ENCODE peak calls at places on chromosome 17, in seven cellular contexts. One of them, this sample, is unnamed.

GRCh38 chr17:1095093-1095852 is 84.5 kb downstream of the ABR start:
- DNase-seq in upper lobe of left lung: no peak
- DNase-seq in fibroblast of villous mesenchyme: no peak
- DNase-seq in NCI-H2029: no peak
- DNase-seq in stromal cell of bone marrow: no peak
- DNase-seq in endodermal cell: no peak
- DNase-seq in HEK293T: no peak
- DNase-seq in this sample: no peak

GRCh38 chr17:82400830-82401229 is 17.3 kb upstream of the HEXD start:
- DNase-seq in upper lobe of left lung: peak; percentile 82
- DNase-seq in fibroblast of villous mesenchyme: no peak
- DNase-seq in NCI-H2029: no peak
- DNase-seq in stromal cell of bone marrow: no peak
- DNase-seq in endodermal cell: no peak
- DNase-seq in HEK293T: no peak
- DNase-seq in this sample: no peak

GRCh38 chr17:74231846-74232713 is 18.7 kb downstream of the TTYH2 start:
- DNase-seq in upper lobe of left lung: peak; percentile 59
- DNase-seq in fibroblast of villous mesenchyme: no peak
- DNase-seq in NCI-H2029: no peak
- DNase-seq in stromal cell of bone marrow: no peak
- DNase-seq in endodermal cell: no peak
- DNase-seq in HEK293T: no peak
- DNase-seq in this sample: no peak

GRCh38 chr17:71327376-71328059 is 793.3 kb upstream of the SOX9 start:
- DNase-seq in upper lobe of left lung: no peak
- DNase-seq in fibroblast of villous mesenchyme: peak; percentile 14
- DNase-seq in NCI-H2029: no peak
- DNase-seq in stromal cell of bone marrow: peak; percentile 57
- DNase-seq in endodermal cell: no peak
- DNase-seq in HEK293T: no peak
- DNase-seq in this sample: peak; percentile 58

GRCh38 chr17:40901981-40902862 is 17.2 kb upstream of the KRT20 start:
- DNase-seq in upper lobe of left lung: no peak
- DNase-seq in fibroblast of villous mesenchyme: peak; percentile 60
- DNase-seq in NCI-H2029: peak; percentile 85
- DNase-seq in stromal cell of bone marrow: no peak
- DNase-seq in endodermal cell: peak; percentile 64
- DNase-seq in HEK293T: no peak
- DNase-seq in this sample: peak; percentile 5

GRCh38 chr17:27049104-27049784 is 244.7 kb upstream of the WSB1 start:
- DNase-seq in upper lobe of left lung: no peak
- DNase-seq in fibroblast of villous mesenchyme: no peak
- DNase-seq in NCI-H2029: no peak
- DNase-seq in stromal cell of bone marrow: no peak
- DNase-seq in endodermal cell: no peak
- DNase-seq in HEK293T: no peak
- DNase-seq in this sample: no peak

GRCh38 chr17:80125656-80126448 is 21.1 kb downstream of the EIF4A3 start:
- DNase-seq in upper lobe of left lung: no peak
- DNase-seq in fibroblast of villous mesenchyme: peak; percentile 49
- DNase-seq in NCI-H2029: no peak
- DNase-seq in stromal cell of bone marrow: peak; percentile 64
- DNase-seq in endodermal cell: no peak
- DNase-seq in HEK293T: no peak
- DNase-seq in this sample: peak; percentile 93

GRCh38 chr17:2564876-2565275 is 28.6 kb upstream of the PAFAH1B1 start:
- DNase-seq in upper lobe of left lung: no peak
- DNase-seq in fibroblast of villous mesenchyme: no peak
- DNase-seq in NCI-H2029: peak; percentile 20
- DNase-seq in stromal cell of bone marrow: no peak
- DNase-seq in endodermal cell: no peak
- DNase-seq in HEK293T: no peak
- DNase-seq in this sample: peak; percentile 42

GRCh38 chr17:64084086-64084939 is 45.6 kb downstream of the ERN1 start:
- DNase-seq in upper lobe of left lung: no peak
- DNase-seq in fibroblast of villous mesenchyme: peak; percentile 65
- DNase-seq in NCI-H2029: no peak
- DNase-seq in stromal cell of bone marrow: peak; percentile 86
- DNase-seq in endodermal cell: no peak
- DNase-seq in HEK293T: peak; percentile 45
- DNase-seq in this sample: peak; percentile 58

GRCh38 chr17:2637422-2637821 is 44.0 kb downstream of the PAFAH1B1 start:
- DNase-seq in upper lobe of left lung: no peak
- DNase-seq in fibroblast of villous mesenchyme: no peak
- DNase-seq in NCI-H2029: no peak
- DNase-seq in stromal cell of bone marrow: no peak
- DNase-seq in endodermal cell: no peak
- DNase-seq in HEK293T: no peak
- DNase-seq in this sample: no peak

GRCh38 chr17:18992454-18993130 is 12.0 kb downstream of the FAM83G start:
- DNase-seq in upper lobe of left lung: no peak
- DNase-seq in fibroblast of villous mesenchyme: no peak
- DNase-seq in NCI-H2029: peak; percentile 21
- DNase-seq in stromal cell of bone marrow: no peak
- DNase-seq in endodermal cell: no peak
- DNase-seq in HEK293T: no peak
- DNase-seq in this sample: no peak

GRCh38 chr17:10018461-10018891 is 113.4 kb upstream of the RCVRN start:
- DNase-seq in upper lobe of left lung: no peak
- DNase-seq in fibroblast of villous mesenchyme: no peak
- DNase-seq in NCI-H2029: no peak
- DNase-seq in stromal cell of bone marrow: no peak
- DNase-seq in endodermal cell: no peak
- DNase-seq in HEK293T: no peak
- DNase-seq in this sample: no peak

GRCh38 chr17:62716834-62717588 is 89.5 kb downstream of the MRC2 start:
- DNase-seq in upper lobe of left lung: peak; percentile 77
- DNase-seq in fibroblast of villous mesenchyme: no peak
- DNase-seq in NCI-H2029: no peak
- DNase-seq in stromal cell of bone marrow: no peak
- DNase-seq in endodermal cell: peak; percentile 66
- DNase-seq in HEK293T: no peak
- DNase-seq in this sample: no peak

GRCh38 chr17:42585353-42585752 is 7.8 kb upstream of the PSMC3IP start:
- DNase-seq in upper lobe of left lung: no peak
- DNase-seq in fibroblast of villous mesenchyme: no peak
- DNase-seq in NCI-H2029: no peak
- DNase-seq in stromal cell of bone marrow: no peak
- DNase-seq in endodermal cell: no peak
- DNase-seq in HEK293T: no peak
- DNase-seq in this sample: peak; percentile 36

GRCh38 chr17:48619821-48620496 is 4.9 kb upstream of the HOXB8 start:
- DNase-seq in upper lobe of left lung: peak; percentile 74
- DNase-seq in fibroblast of villous mesenchyme: no peak
- DNase-seq in NCI-H2029: no peak
- DNase-seq in stromal cell of bone marrow: no peak
- DNase-seq in endodermal cell: peak; percentile 79
- DNase-seq in HEK293T: no peak
- DNase-seq in this sample: no peak

GRCh38 chr17:31610301-31610910 is 218.9 kb downstream of the RAB11FIP4 start:
- DNase-seq in upper lobe of left lung: no peak
- DNase-seq in fibroblast of villous mesenchyme: no peak
- DNase-seq in NCI-H2029: no peak
- DNase-seq in stromal cell of bone marrow: no peak
- DNase-seq in endodermal cell: peak; percentile 90
- DNase-seq in HEK293T: no peak
- DNase-seq in this sample: no peak

GRCh38 chr17:82356028-82356427 is 3.0 kb upstream of the TEX19 start:
- DNase-seq in upper lobe of left lung: no peak
- DNase-seq in fibroblast of villous mesenchyme: peak; percentile 21
- DNase-seq in NCI-H2029: no peak
- DNase-seq in stromal cell of bone marrow: no peak
- DNase-seq in endodermal cell: peak; percentile 54
- DNase-seq in HEK293T: no peak
- DNase-seq in this sample: peak; percentile 20

GRCh38 chr17:2259769-2260536 is 43.6 kb downstream of the SMG6 start:
- DNase-seq in upper lobe of left lung: no peak
- DNase-seq in fibroblast of villous mesenchyme: peak; percentile 76
- DNase-seq in NCI-H2029: no peak
- DNase-seq in stromal cell of bone marrow: no peak
- DNase-seq in endodermal cell: no peak
- DNase-seq in HEK293T: no peak
- DNase-seq in this sample: peak; percentile 26

GRCh38 chr17:27529230-27529796 is 73.1 kb downstream of the KSR1 start:
- DNase-seq in upper lobe of left lung: peak; percentile 82
- DNase-seq in fibroblast of villous mesenchyme: peak; percentile 89
- DNase-seq in NCI-H2029: no peak
- DNase-seq in stromal cell of bone marrow: no peak
- DNase-seq in endodermal cell: no peak
- DNase-seq in HEK293T: no peak
- DNase-seq in this sample: peak; percentile 72

GRCh38 chr17:79850571-79851460 is 11.6 kb upstream of the CBX4 start:
- DNase-seq in upper lobe of left lung: peak; percentile 70
- DNase-seq in fibroblast of villous mesenchyme: peak; percentile 52
- DNase-seq in NCI-H2029: no peak
- DNase-seq in stromal cell of bone marrow: no peak
- DNase-seq in endodermal cell: peak; percentile 70
- DNase-seq in HEK293T: no peak
- DNase-seq in this sample: no peak

GRCh38 chr17:76139801-76140660 is 1.0 kb downstream of the FOXJ1 start:
- DNase-seq in upper lobe of left lung: peak; percentile 90
- DNase-seq in fibroblast of villous mesenchyme: no peak
- DNase-seq in NCI-H2029: no peak
- DNase-seq in stromal cell of bone marrow: no peak
- DNase-seq in endodermal cell: peak; percentile 80
- DNase-seq in HEK293T: no peak
- DNase-seq in this sample: no peak

GRCh38 chr17:40068917-40069750 is 6.4 kb downstream of the THRA start:
- DNase-seq in upper lobe of left lung: peak; percentile 81
- DNase-seq in fibroblast of villous mesenchyme: peak; percentile 83
- DNase-seq in NCI-H2029: peak; percentile 83
- DNase-seq in stromal cell of bone marrow: peak; percentile 81
- DNase-seq in endodermal cell: peak; percentile 62
- DNase-seq in HEK293T: peak; percentile 32
- DNase-seq in this sample: peak; percentile 86

GRCh38 chr17:50993544-50993943 is 127.1 kb downstream of the SPAG9 start:
- DNase-seq in upper lobe of left lung: no peak
- DNase-seq in fibroblast of villous mesenchyme: no peak
- DNase-seq in NCI-H2029: no peak
- DNase-seq in stromal cell of bone marrow: no peak
- DNase-seq in endodermal cell: no peak
- DNase-seq in HEK293T: no peak
- DNase-seq in this sample: no peak

GRCh38 chr17:83160443-83161297 is 81.3 kb downstream of the METRNL start:
- DNase-seq in upper lobe of left lung: peak; percentile 66
- DNase-seq in fibroblast of villous mesenchyme: no peak
- DNase-seq in NCI-H2029: no peak
- DNase-seq in stromal cell of bone marrow: no peak
- DNase-seq in endodermal cell: peak; percentile 45
- DNase-seq in HEK293T: no peak
- DNase-seq in this sample: no peak

GRCh38 chr17:54814371-54814770 is 86.3 kb upstream of the TOM1L1 start:
- DNase-seq in upper lobe of left lung: no peak
- DNase-seq in fibroblast of villous mesenchyme: no peak
- DNase-seq in NCI-H2029: no peak
- DNase-seq in stromal cell of bone marrow: no peak
- DNase-seq in endodermal cell: no peak
- DNase-seq in HEK293T: no peak
- DNase-seq in this sample: no peak

GRCh38 chr17:63841350-63842172 is 924 bp downstream of the SMARCD2 start:
- DNase-seq in upper lobe of left lung: peak; percentile 83
- DNase-seq in fibroblast of villous mesenchyme: peak; percentile 56
- DNase-seq in NCI-H2029: no peak
- DNase-seq in stromal cell of bone marrow: no peak
- DNase-seq in endodermal cell: peak; percentile 84
- DNase-seq in HEK293T: no peak
- DNase-seq in this sample: peak; percentile 52

GRCh38 chr17:36512641-36513040 is 22.0 kb downstream of the MYO19 start:
- DNase-seq in upper lobe of left lung: no peak
- DNase-seq in fibroblast of villous mesenchyme: no peak
- DNase-seq in NCI-H2029: no peak
- DNase-seq in stromal cell of bone marrow: no peak
- DNase-seq in endodermal cell: no peak
- DNase-seq in HEK293T: no peak
- DNase-seq in this sample: no peak

GRCh38 chr17:79125503-79125902 is 50.9 kb downstream of the ENGASE start:
- DNase-seq in upper lobe of left lung: peak; percentile 79
- DNase-seq in fibroblast of villous mesenchyme: no peak
- DNase-seq in NCI-H2029: peak; percentile 20
- DNase-seq in stromal cell of bone marrow: no peak
- DNase-seq in endodermal cell: no peak
- DNase-seq in HEK293T: no peak
- DNase-seq in this sample: no peak

GRCh38 chr17:54967621-54968258 is 714 bp downstream of the COX11 start:
- DNase-seq in upper lobe of left lung: no peak
- DNase-seq in fibroblast of villous mesenchyme: peak; percentile 32
- DNase-seq in NCI-H2029: no peak
- DNase-seq in stromal cell of bone marrow: peak; percentile 15
- DNase-seq in endodermal cell: peak; percentile 67
- DNase-seq in HEK293T: peak; percentile 36
- DNase-seq in this sample: no peak

GRCh38 chr17:78095035-78095434 is 33.5 kb downstream of the TMC6 start:
- DNase-seq in upper lobe of left lung: no peak
- DNase-seq in fibroblast of villous mesenchyme: no peak
- DNase-seq in NCI-H2029: no peak
- DNase-seq in stromal cell of bone marrow: no peak
- DNase-seq in endodermal cell: no peak
- DNase-seq in HEK293T: no peak
- DNase-seq in this sample: no peak

GRCh38 chr17:56934280-56934679 is 20.4 kb upstream of the TRIM25 start:
- DNase-seq in upper lobe of left lung: no peak
- DNase-seq in fibroblast of villous mesenchyme: no peak
- DNase-seq in NCI-H2029: no peak
- DNase-seq in stromal cell of bone marrow: no peak
- DNase-seq in endodermal cell: no peak
- DNase-seq in HEK293T: no peak
- DNase-seq in this sample: no peak

GRCh38 chr17:63950940-63951907 is 19.1 kb upstream of the CD79B start:
- DNase-seq in upper lobe of left lung: no peak
- DNase-seq in fibroblast of villous mesenchyme: no peak
- DNase-seq in NCI-H2029: no peak
- DNase-seq in stromal cell of bone marrow: no peak
- DNase-seq in endodermal cell: peak; percentile 95
- DNase-seq in HEK293T: no peak
- DNase-seq in this sample: no peak

GRCh38 chr17:21843318-21843865 is 151.1 kb downstream of the KCNJ18 start:
- DNase-seq in upper lobe of left lung: peak; percentile 72
- DNase-seq in fibroblast of villous mesenchyme: no peak
- DNase-seq in NCI-H2029: no peak
- DNase-seq in stromal cell of bone marrow: no peak
- DNase-seq in endodermal cell: no peak
- DNase-seq in HEK293T: no peak
- DNase-seq in this sample: no peak

GRCh38 chr17:54736573-54736972 is 164.1 kb upstream of the TOM1L1 start:
- DNase-seq in upper lobe of left lung: no peak
- DNase-seq in fibroblast of villous mesenchyme: no peak
- DNase-seq in NCI-H2029: no peak
- DNase-seq in stromal cell of bone marrow: no peak
- DNase-seq in endodermal cell: no peak
- DNase-seq in HEK293T: no peak
- DNase-seq in this sample: no peak

GRCh38 chr17:72182256-72182890 is 61.6 kb downstream of the SOX9 start:
- DNase-seq in upper lobe of left lung: no peak
- DNase-seq in fibroblast of villous mesenchyme: no peak
- DNase-seq in NCI-H2029: no peak
- DNase-seq in stromal cell of bone marrow: no peak
- DNase-seq in endodermal cell: peak; percentile 74
- DNase-seq in HEK293T: no peak
- DNase-seq in this sample: no peak

GRCh38 chr17:82043507-82043906 is 6.0 kb upstream of the DCXR start:
- DNase-seq in upper lobe of left lung: peak; percentile 35
- DNase-seq in fibroblast of villous mesenchyme: no peak
- DNase-seq in NCI-H2029: no peak
- DNase-seq in stromal cell of bone marrow: no peak
- DNase-seq in endodermal cell: no peak
- DNase-seq in HEK293T: no peak
- DNase-seq in this sample: no peak

This sample was measured in fibroblast of pulmonary artery.